ENCODE peak calls at places on chromosomes 5 and 9, in nine cellular contexts. R, Q, T, I, G, Z, P, U and N are unnamed samples.

GRCh38 chr9:13688223-13688989 is 408.9 kb upstream of the MPDZ start:
- DNase-seq in R (no peak), Q (no peak), T (no peak), I (no peak), G (peak; percentile 29), Z (peak; percentile 30), P (no peak), U (no peak), N (no peak)

GRCh38 chr5:131282235-131282634 is 18.4 kb downstream of the CDC42SE2 start:
- DNase-seq in R (no peak), Q (no peak), T (no peak), I (no peak), G (no peak), Z (no peak), P (no peak), U (no peak), N (no peak)

GRCh38 chr9:68947842-68948569 is 65.9 kb downstream of the PRKACG start:
- DNase-seq in R (no peak), Q (no peak), T (no peak), I (no peak), G (no peak), Z (no peak), P (no peak), U (no peak), N (no peak)

GRCh38 chr9:132372177-132373095 is 17.6 kb upstream of the SETX start:
- DNase-seq in R (no peak), Q (no peak), T (peak; percentile 48), I (peak; percentile 24), G (no peak), Z (peak; percentile 84), P (no peak), U (no peak), N (no peak)

GRCh38 chr9:105646879-105647594 is 15.2 kb upstream of the TAL2 start:
- DNase-seq in R (no peak), Q (no peak), T (no peak), I (no peak), G (no peak), Z (no peak), P (no peak), U (no peak), N (no peak)

GRCh38 chr9:87567566-87567965 is 69.9 kb downstream of the DAPK1 start:
- DNase-seq in R (no peak), Q (no peak), T (no peak), I (no peak), G (peak; percentile 81), Z (peak; percentile 63), P (no peak), U (no peak), N (no peak)

GRCh38 chr5:133727636-133728035 is 115.3 kb upstream of the FSTL4 start:
- DNase-seq in R (no peak), Q (no peak), T (no peak), I (no peak), G (no peak), Z (no peak), P (no peak), U (no peak), N (no peak)

GRCh38 chr9:127088724-127089615 is 33.5 kb downstream of the ANGPTL2 start:
- DNase-seq in R (no peak), Q (no peak), T (no peak), I (no peak), G (no peak), Z (no peak), P (no peak), U (no peak), N (no peak)

GRCh38 chr9:129336601-129337286 is 158.7 kb upstream of the IER5L start:
- DNase-seq in R (no peak), Q (peak; percentile 25), T (no peak), I (no peak), G (peak; percentile 80), Z (peak; percentile 85), P (no peak), U (peak; percentile 33), N (peak; percentile 23)

GRCh38 chr9:125932012-125932411 is 184.8 kb downstream of the PBX3 start:
- DNase-seq in R (no peak), Q (no peak), T (no peak), I (peak; percentile 61), G (peak; percentile 98), Z (peak; percentile 96), P (peak; percentile 9), U (no peak), N (peak; percentile 97)

GRCh38 chr5:23221838-23222237 is 285.6 kb upstream of the PRDM9 start:
- DNase-seq in R (no peak), Q (no peak), T (no peak), I (no peak), G (no peak), Z (no peak), P (no peak), U (no peak), N (no peak)

GRCh38 chr9:88828018-88828417 is 163.2 kb upstream of the S1PR3 start:
- DNase-seq in R (no peak), Q (no peak), T (no peak), I (no peak), G (no peak), Z (peak; percentile 37), P (no peak), U (no peak), N (no peak)

GRCh38 chr5:123089572-123089970 is 530 bp downstream of the PRDM6 start:
- DNase-seq in R (no peak), Q (no peak), T (no peak), I (peak; percentile 22), G (peak; percentile 33), Z (peak; percentile 51), P (no peak), U (no peak), N (no peak)

GRCh38 chr5:141814064-141814982 is 63.9 kb downstream of the PCDH1 start:
- DNase-seq in R (peak; percentile 7), Q (no peak), T (no peak), I (peak; percentile 60), G (no peak), Z (peak; percentile 27), P (peak; percentile 51), U (peak; percentile 13), N (no peak)

GRCh38 chr5:132458226-132458560 is 32.4 kb downstream of the IRF1 start:
- DNase-seq in R (no peak), Q (no peak), T (no peak), I (no peak), G (peak; percentile 72), Z (no peak), P (no peak), U (no peak), N (no peak)

GRCh38 chr5:132226516-132227234 is 978 bp downstream of the P4HA2 start:
- DNase-seq in R (no peak), Q (no peak), T (no peak), I (no peak), G (peak; percentile 47), Z (peak; percentile 53), P (no peak), U (no peak), N (no peak)

GRCh38 chr5:91632871-91633270 is 249.8 kb upstream of the ARRDC3 start:
- DNase-seq in R (no peak), Q (no peak), T (no peak), I (no peak), G (no peak), Z (no peak), P (no peak), U (no peak), N (no peak)

GRCh38 chr9:130561056-130561455 is 18.3 kb upstream of the FUBP3 start:
- DNase-seq in R (no peak), Q (no peak), T (no peak), I (no peak), G (no peak), Z (no peak), P (no peak), U (no peak), N (no peak)

GRCh38 chr5:149228610-149229297 is 42.9 kb upstream of the AFAP1L1 start:
- DNase-seq in R (no peak), Q (no peak), T (peak; percentile 69), I (peak; percentile 77), G (peak; percentile 88), Z (peak; percentile 95), P (peak; percentile 69), U (no peak), N (peak; percentile 55)

GRCh38 chr9:101254733-101255473 is 129.9 kb downstream of the BAAT start:
- DNase-seq in R (no peak), Q (no peak), T (no peak), I (no peak), G (no peak), Z (no peak), P (peak; percentile 66), U (no peak), N (no peak)

GRCh38 chr9:72526901-72527800 is 5.7 kb downstream of the TMC1 start:
- DNase-seq in R (peak; percentile 74), Q (peak; percentile 73), T (peak; percentile 80), I (peak; percentile 67), G (peak; percentile 95), Z (peak; percentile 96), P (peak; percentile 3), U (peak; percentile 75), N (peak; percentile 50)

GRCh38 chr5:39650234-39650816 is 225.5 kb upstream of the DAB2 start:
- DNase-seq in R (no peak), Q (no peak), T (no peak), I (no peak), G (peak; percentile 64), Z (no peak), P (no peak), U (no peak), N (no peak)

GRCh38 chr9:76537150-76537646 is 78.2 kb downstream of the GCNT1 start:
- DNase-seq in R (no peak), Q (no peak), T (no peak), I (no peak), G (no peak), Z (peak; percentile 51), P (no peak), U (no peak), N (no peak)

GRCh38 chr5:178774866-178775539 is 44.5 kb upstream of the ZNF354A start:
- DNase-seq in R (no peak), Q (no peak), T (no peak), I (no peak), G (no peak), Z (no peak), P (no peak), U (no peak), N (no peak)

GRCh38 chr5:149618581-149619248 is 37.4 kb downstream of the ARHGEF37 start:
- DNase-seq in R (no peak), Q (no peak), T (peak; percentile 42), I (peak; percentile 77), G (peak; percentile 73), Z (peak; percentile 79), P (peak; percentile 68), U (no peak), N (no peak)

GRCh38 chr5:140344683-140345423 is 1.6 kb downstream of the HBEGF start:
- DNase-seq in R (no peak), Q (no peak), T (peak; percentile 82), I (peak; percentile 46), G (peak; percentile 42), Z (no peak), P (no peak), U (no peak), N (no peak)

GRCh38 chr5:11560915-11561697 is 343.1 kb downstream of the CTNND2 start:
- DNase-seq in R (no peak), Q (no peak), T (no peak), I (no peak), G (peak; percentile 8), Z (no peak), P (no peak), U (no peak), N (no peak)

GRCh38 chr9:75238311-75238976 is 150.1 kb downstream of the OSTF1 start:
- DNase-seq in R (peak; percentile 11), Q (peak; percentile 30), T (no peak), I (peak; percentile 46), G (peak; percentile 62), Z (peak; percentile 80), P (peak; percentile 66), U (peak; percentile 37), N (peak; percentile 28)

GRCh38 chr9:114285166-114285867 is 37.6 kb upstream of the ORM1 start:
- DNase-seq in R (no peak), Q (no peak), T (peak; percentile 6), I (peak; percentile 77), G (peak; percentile 96), Z (peak; percentile 89), P (no peak), U (no peak), N (peak; percentile 70)

GRCh38 chr5:13234-13633 is 78.7 kb upstream of the PLEKHG4B start:
- DNase-seq in R (no peak), Q (no peak), T (no peak), I (no peak), G (no peak), Z (no peak), P (no peak), U (no peak), N (no peak)

GRCh38 chr5:172147857-172148256 is 40.2 kb downstream of the STK10 start:
- DNase-seq in R (no peak), Q (no peak), T (no peak), I (no peak), G (no peak), Z (no peak), P (no peak), U (no peak), N (no peak)